ENCODE peak calls at places on chromosomes 7 and 10, in five cellular contexts. M, G, Q, U and H are unnamed samples. For H4K20me1, the result is how much of the 10 kb centered on the place peaks cover.

GRCh38 chr10:76432274-76433012 is 1001.0 kb downstream of the LRMDA start:
- DNase-seq in U (no peak), M (peak), Q (no peak), G (no peak), H (no peak)

GRCh38 chr7:136049818-136050461 is 72.8 kb upstream of the MTPN start:
- DNase-seq in M (no peak), Q (no peak), G (no peak), U (no peak), H (no peak)

GRCh38 chr7:79216236-79216635 is 237.2 kb downstream of the MAGI2 start:
- DNase-seq in Q (no peak), M (no peak), U (no peak), G (no peak), H (no peak)

GRCh38 chr10:46557319-46558140 is 1.1 kb upstream of the GPRIN2 start:
- DNase-seq in U (no peak), G (no peak), Q (peak), M (no peak), H (no peak)

GRCh38 chr7:2525931-2526630 is 6.5 kb downstream of the LFNG start:
- DNase-seq in U (no peak), G (no peak), Q (no peak), M (no peak), H (no peak)

GRCh38 chr10:52517017-52517416 is 202.9 kb downstream of the DKK1 start:
- DNase-seq in U (no peak), G (peak), M (no peak), Q (no peak), H (no peak)

GRCh38 chr10:50417486-50417905 is 166.2 kb upstream of the ASAH2 start:
- DNase-seq in U (no peak), G (no peak), Q (no peak), M (no peak), H (peak)

GRCh38 chr7:40843338-40844026 is 708.7 kb downstream of the SUGCT start:
- DNase-seq in U (no peak), G (no peak), Q (no peak), M (no peak), H (no peak)

GRCh38 chr10:73744690-73744994 is 470 bp downstream of the SEC24C start:
- DNase-seq in Q (no peak), M (peak), U (no peak), G (peak), H (no peak)

GRCh38 chr7:112422842-112423496 is 27.3 kb upstream of the IFRD1 start:
- DNase-seq in M (peak), Q (peak), U (peak), G (peak), H (peak)

GRCh38 chr7:8212638-8213037 is 49.3 kb downstream of the ICA1 start:
- DNase-seq in G (no peak), M (no peak), Q (no peak), U (no peak), H (no peak)

GRCh38 chr7:138875794-138876193 is 77.8 kb upstream of the ATP6V0A4 start:
- DNase-seq in Q (no peak), G (no peak), U (no peak), M (peak), H (no peak)

GRCh38 chr7:28330384-28331070 is 81.8 kb upstream of the CREB5 start:
- DNase-seq in M (peak), Q (no peak), G (no peak), U (no peak), H (no peak)
- H3K4me2 ChIP-seq in M (peak), Q (no peak), G (no peak), U (no peak), H (no peak)

GRCh38 chr10:124069341-124069740 is 24.1 kb downstream of the CHST15 start:
- DNase-seq in Q (no peak), M (no peak), U (no peak), G (no peak), H (no peak)

GRCh38 chr10:124072106-124072505 is 21.3 kb downstream of the CHST15 start:
- DNase-seq in Q (no peak), M (no peak), G (no peak), U (no peak), H (no peak)

GRCh38 chr10:124072541-124072940 is 20.9 kb downstream of the CHST15 start:
- DNase-seq in M (no peak), U (no peak), Q (no peak), G (no peak), H (no peak)

GRCh38 chr10:124070666-124071065 is 22.7 kb downstream of the CHST15 start:
- DNase-seq in G (no peak), Q (no peak), M (no peak), U (no peak), H (no peak)

GRCh38 chr10:124071141-124071540 is 22.3 kb downstream of the CHST15 start:
- DNase-seq in G (no peak), U (no peak), M (no peak), Q (no peak), H (no peak)
- H4K20me1 ChIP-seq in G (under half), U (under half), M (under half), Q (under half), H (under half)

DNA sequence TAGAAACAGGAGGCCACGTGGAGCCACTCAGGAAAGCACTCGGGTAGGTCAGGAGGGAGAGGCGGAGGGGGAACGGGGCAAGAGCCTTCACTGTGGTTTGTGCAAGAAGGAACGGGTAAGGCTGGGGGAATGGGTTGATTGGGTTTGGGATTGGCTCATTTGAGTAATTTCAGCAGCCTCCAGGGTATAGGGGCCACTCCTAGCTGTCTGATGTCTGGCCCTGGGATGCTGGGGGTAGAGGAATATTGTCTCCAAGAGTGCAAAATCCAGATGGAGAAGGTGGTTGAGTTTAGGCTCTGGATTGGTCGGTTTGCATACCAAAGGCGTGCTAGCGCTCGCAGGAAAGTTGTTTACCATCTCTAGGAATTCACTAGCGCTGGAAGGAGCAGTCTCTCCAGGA is 47.2 kb downstream of the MYL10 start:
- DNase-seq in Q (peak), U (no peak), G (no peak), M (no peak), H (no peak)
- H3K9ac ChIP-seq in Q (no peak), U (no peak), G (no peak), M (no peak), H (no peak)

GRCh38 chr10:114876602-114877300 is 55.2 kb downstream of the FHIP2A start:
- DNase-seq in U (peak), G (peak), M (peak), Q (peak), H (peak)
- H3K4me2 ChIP-seq in U (peak), G (no peak), M (peak), Q (no peak), H (no peak)

DNA sequence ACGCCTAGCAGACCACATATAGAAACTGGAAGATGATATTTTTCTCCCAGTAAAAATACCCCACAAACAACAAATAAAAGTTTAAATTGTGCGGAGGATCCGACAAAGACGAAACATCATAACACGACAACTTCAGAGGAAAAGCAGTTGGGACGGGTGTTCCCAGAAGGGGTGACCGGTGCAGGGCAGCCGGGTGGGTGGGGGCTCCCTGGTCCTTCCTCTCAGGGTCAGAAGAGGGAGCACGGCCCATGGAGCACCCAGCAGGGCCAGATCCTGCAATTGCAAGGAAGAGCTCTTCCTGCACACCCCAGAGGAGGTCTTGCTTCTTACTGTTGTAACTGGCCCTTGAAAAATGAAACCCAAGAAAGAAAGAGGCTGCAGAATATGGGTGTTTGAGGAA is 608.5 kb upstream of the MKI67 start:
- DNase-seq in U (no peak), Q (no peak), G (no peak), M (no peak), H (no peak)
- H4K20me1 ChIP-seq in U (under half), Q (under half), G (under half), M (under half), H (under half)

GRCh38 chr7:122584852-122585251 is 114.1 kb downstream of the RNF133 start:
- DNase-seq in U (no peak), M (no peak), G (no peak), Q (no peak), H (no peak)
- H3K9ac ChIP-seq in U (no peak), M (no peak), G (no peak), Q (no peak), H (no peak)

GRCh38 chr7:151048911-151049463 is 656 bp downstream of the ASIC3 start:
- DNase-seq in G (no peak), U (no peak), M (no peak), Q (no peak), H (no peak)

GRCh38 chr7:151047979-151048763 is at the start of gene ASIC3:
- DNase-seq in U (no peak), G (no peak), Q (no peak), M (no peak), H (no peak)

GRCh38 chr7:151053751-151054150 is 3.9 kb downstream of the CDK5 start:
- DNase-seq in U (no peak), Q (no peak), M (no peak), G (no peak), H (no peak)

GRCh38 chr7:151053091-151053490 is 4.6 kb downstream of the CDK5 start:
- DNase-seq in U (no peak), M (no peak), Q (no peak), G (no peak), H (no peak)

DNA sequence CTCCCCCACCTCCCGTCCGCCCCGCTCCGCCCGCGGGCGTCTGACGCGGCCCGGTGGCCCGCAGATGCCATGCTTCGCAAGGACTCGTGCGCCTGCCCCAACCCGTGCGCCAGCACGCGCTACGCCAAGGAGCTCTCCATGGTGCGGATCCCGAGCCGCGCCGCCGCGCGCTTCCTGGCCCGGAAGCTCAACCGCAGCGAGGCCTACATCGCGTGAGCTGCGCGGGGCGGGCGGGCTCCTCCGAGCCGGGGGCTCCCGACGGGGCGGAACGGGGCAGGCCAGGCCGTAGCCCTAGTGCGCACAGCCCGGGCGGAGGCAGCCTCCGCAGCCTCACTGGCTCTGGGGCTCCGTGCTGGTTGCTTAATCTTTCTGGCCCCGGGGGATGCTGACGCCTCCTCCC is 2.8 kb downstream of the ASIC3 start:
- DNase-seq in Q (peak), U (no peak), G (peak), M (peak), H (peak)
- H3K4me2 ChIP-seq in Q (no peak), U (no peak), G (peak), M (no peak), H (no peak)

GRCh38 chr7:4699897-4700296 is 17.8 kb downstream of the FOXK1 start:
- DNase-seq in Q (no peak), G (no peak), U (no peak), M (no peak), H (no peak)

GRCh38 chr7:4694653-4695335 is 12.7 kb downstream of the FOXK1 start:
- DNase-seq in U (no peak), G (no peak), Q (no peak), M (peak), H (peak)

GRCh38 chr7:4702961-4703512 is 20.9 kb downstream of the FOXK1 start:
- DNase-seq in M (no peak), G (no peak), U (no peak), Q (peak), H (no peak)

GRCh38 chr7:4700577-4701235 is 18.6 kb downstream of the FOXK1 start:
- DNase-seq in G (peak), U (no peak), Q (peak), M (peak), H (peak)

DNA sequence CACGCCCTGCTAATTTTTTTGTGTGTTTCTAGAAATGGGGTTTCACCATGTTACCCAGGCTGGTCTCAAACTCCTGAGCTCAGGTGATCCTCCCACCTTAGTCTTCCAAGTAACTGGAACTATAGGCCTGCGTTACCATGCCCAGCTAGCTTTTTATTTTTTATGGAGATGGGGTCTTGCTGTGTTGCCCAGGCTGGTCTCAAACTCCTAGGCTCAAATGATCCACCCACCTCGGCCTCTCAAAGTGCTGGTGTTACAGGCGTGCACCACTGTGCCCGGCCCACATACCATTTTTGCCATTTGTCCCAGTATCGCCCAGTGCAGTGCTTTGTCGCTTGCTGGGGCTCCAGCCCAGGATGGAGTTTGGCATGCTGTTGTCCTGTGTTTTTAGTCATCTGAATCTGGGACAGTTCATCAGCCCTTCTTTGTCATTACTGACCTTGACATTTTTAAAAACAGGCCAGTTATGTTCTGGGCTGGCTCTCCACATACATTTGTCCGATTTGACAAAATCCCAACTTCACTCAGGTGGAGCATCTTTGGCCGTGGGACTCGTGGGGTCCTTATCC is 16.7 kb downstream of the FOXK1 start:
- DNase-seq in M (no peak), U (no peak), G (no peak), Q (no peak), H (no peak)
- H4K20me1 ChIP-seq in M (under half), U (under half), G (half or more), Q (under half), H (under half)